ENCODE peak calls at places on chromosomes 7 and 10, in eight cellular contexts. R, B, X, J, T, P, V and O are unnamed samples.

GRCh38 chr7:66626236-66626957 is 2.3 kb upstream of the KCTD7 start:
- DNase-seq in T (no peak), B (no peak), R (no peak), X (no peak), P (peak; percentile 61), J (peak; percentile 74), V (no peak), O (no peak)

GRCh38 chr10:15737635-15738034 is 17.9 kb upstream of the ITGA8 start:
- DNase-seq in J (no peak), R (no peak), X (no peak), P (peak; percentile 10), T (no peak), B (no peak), V (no peak), O (no peak)

GRCh38 chr10:86653379-86653778 is 968 bp upstream of the OPN4 start:
- DNase-seq in P (no peak), X (no peak), T (no peak), V (no peak), B (no peak), J (no peak), R (peak; percentile 9), O (no peak)

GRCh38 chr10:17586741-17587720 is 30.1 kb downstream of the HACD1 start:
- DNase-seq in P (peak; percentile 27), X (peak; percentile 14), B (no peak), R (no peak), V (peak; percentile 43), T (no peak), J (peak; percentile 4), O (peak; percentile 31)

GRCh38 chr10:36023939-36024338 is 381.8 kb upstream of the FZD8 start:
- DNase-seq in P (peak; percentile 97), X (peak; percentile 88), R (no peak), J (peak; percentile 77), V (peak; percentile 55), B (no peak), T (peak; percentile 54), O (peak; percentile 19)

GRCh38 chr7:1531263-1531978 is 919 bp downstream of the MAFK start:
- DNase-seq in X (no peak), R (peak; percentile 84), V (peak; percentile 24), P (no peak), B (peak; percentile 93), T (no peak), J (no peak), O (no peak)

GRCh38 chr7:12315049-12315448 is 88.6 kb downstream of the VWDE start:
- DNase-seq in X (no peak), P (no peak), B (no peak), V (peak; percentile 18), J (no peak), T (no peak), R (no peak), O (no peak)

GRCh38 chr10:60901561-60902235 is 42.3 kb downstream of the RHOBTB1 start:
- DNase-seq in J (no peak), V (no peak), R (no peak), B (peak; percentile 83), T (no peak), X (no peak), P (no peak), O (no peak)

GRCh38 chr10:10053051-10053450 is 964.6 kb upstream of the CELF2 start:
- DNase-seq in T (no peak), X (no peak), V (peak; percentile 13), B (no peak), P (no peak), J (no peak), R (no peak), O (no peak)

GRCh38 chr7:117659453-117660086 is 179.7 kb downstream of the CFTR start:
- DNase-seq in T (no peak), B (no peak), P (no peak), X (peak; percentile 53), J (peak; percentile 50), V (peak; percentile 57), R (no peak), O (no peak)

GRCh38 chr10:45000138-45000763 is 472 bp upstream of the ZNF22 start:
- DNase-seq in P (peak; percentile 54), R (peak; percentile 90), J (peak; percentile 95), T (no peak), V (peak; percentile 51), B (no peak), X (peak; percentile 73), O (no peak)

GRCh38 chr10:76576276-76576962 is 1061.2 kb downstream of the KCNMA1 start:
- DNase-seq in V (peak; percentile 88), P (no peak), J (peak; percentile 51), T (peak; percentile 72), R (no peak), X (peak; percentile 60), B (no peak), O (no peak)

GRCh38 chr7:102472126-102473041 is 6.3 kb downstream of the POLR2J start:
- DNase-seq in P (no peak), V (no peak), T (no peak), B (peak; percentile 78), J (no peak), R (peak; percentile 73), X (no peak), O (no peak)

GRCh38 chr10:46547881-46548780 is 8.3 kb downstream of the GPRIN2 start:
- DNase-seq in T (no peak), J (no peak), P (no peak), V (peak; percentile 38), X (no peak), B (peak; percentile 70), R (peak; percentile 75), O (no peak)

GRCh38 chr7:102122026-102122425 is 164.6 kb upstream of the SH2B2 start:
- DNase-seq in R (no peak), B (no peak), J (peak; percentile 61), X (no peak), T (no peak), V (peak; percentile 63), P (no peak), O (peak; percentile 19)

DNA sequence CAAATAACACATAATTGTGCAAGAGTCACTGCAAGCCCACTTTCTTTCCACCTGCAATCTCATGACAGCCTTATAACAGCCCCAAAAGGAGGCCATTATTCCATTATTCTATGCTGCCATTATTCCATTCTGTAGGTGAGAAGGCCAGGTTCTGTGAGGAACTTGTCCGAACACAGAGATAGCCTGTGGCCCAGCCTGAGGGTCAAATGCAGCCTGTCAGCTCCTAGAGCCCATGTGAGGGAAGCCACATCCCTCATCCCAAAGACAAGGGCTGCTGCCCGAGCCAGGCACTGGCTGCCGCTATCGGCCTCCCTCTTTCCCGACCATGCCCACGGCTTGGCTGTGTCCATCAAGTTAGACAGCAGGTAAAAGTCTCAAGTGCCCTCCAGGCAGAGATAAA is 24.1 kb upstream of the C10orf71 start:
- DNase-seq in T (no peak), V (no peak), X (no peak), P (no peak), B (no peak), R (no peak), J (no peak), O (no peak)
- H3K4me3 ChIP-seq in T (no peak overlapping the region), V (no peak overlapping the region), X (no peak overlapping the region), P (no peak overlapping the region), B (no peak overlapping the region), R (no peak overlapping the region), J (no peak overlapping the region), O (no peak overlapping the region)

GRCh38 chr10:104641150-104642000 is at the start of gene SORCS3:
- DNase-seq in V (peak; percentile 7), X (no peak), B (no peak), J (no peak), T (no peak), R (no peak), P (peak; percentile 51), O (no peak)

GRCh38 chr10:104640339-104641149 is 546 bp upstream of the SORCS3 start:
- DNase-seq in B (no peak), R (no peak), P (peak; percentile 21), V (no peak), J (no peak), X (no peak), T (no peak), O (no peak)

GRCh38 chr10:104642001-104642270 is 846 bp downstream of the SORCS3 start:
- DNase-seq in T (no peak), R (no peak), V (no peak), X (no peak), P (peak; percentile 22), J (no peak), B (no peak), O (no peak)

GRCh38 chr10:104638861-104639594 is 2.1 kb upstream of the SORCS3 start:
- DNase-seq in X (no peak), R (no peak), P (peak; percentile 77), B (peak; percentile 61), J (no peak), V (no peak), T (no peak), O (no peak)

DNA sequence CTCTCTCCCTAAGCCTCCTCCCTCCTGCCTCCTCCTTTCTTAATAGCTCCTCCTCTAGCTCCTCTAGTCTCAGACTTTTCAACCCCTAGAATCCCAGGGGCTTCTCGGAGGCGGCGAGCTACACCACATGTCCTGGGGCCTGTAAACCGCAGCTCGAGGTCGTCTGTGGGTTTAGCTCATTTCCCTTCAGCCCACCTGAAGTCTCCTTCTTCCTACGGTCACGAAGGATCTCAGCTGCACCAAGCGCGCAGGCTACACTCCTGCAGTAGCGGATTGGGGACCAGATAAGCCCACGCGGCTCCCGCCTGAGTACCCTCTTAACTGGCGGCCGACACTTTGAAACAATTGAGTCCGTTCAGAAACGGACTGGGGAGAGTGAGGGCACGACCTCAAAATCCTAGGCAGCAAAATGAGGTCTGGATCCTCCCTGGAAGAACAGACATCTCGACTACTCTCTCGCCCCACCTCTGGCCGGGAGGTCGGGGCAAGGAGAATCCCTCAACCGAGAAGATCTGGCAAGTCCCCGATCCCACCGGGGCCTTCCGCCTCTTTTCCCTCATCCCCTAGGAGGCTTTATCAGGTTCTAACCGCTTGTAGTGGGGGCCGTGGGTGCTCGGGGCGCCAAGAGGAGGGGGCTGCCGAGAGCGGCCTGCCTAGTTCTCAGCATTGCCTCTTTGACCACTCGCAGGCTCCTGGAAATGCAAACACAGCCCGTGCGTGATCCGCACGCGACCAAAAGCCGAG is 1.3 kb upstream of the SORCS3 start:
- DNase-seq in X (no peak), R (no peak), P (peak; percentile 82), B (no peak), T (no peak), J (peak; percentile 9), V (no peak), O (no peak)
- H3K4me3 ChIP-seq in X (no peak overlapping the region), R (no peak overlapping the region), P (peak overlapping the region; percentile 13), B (no peak overlapping the region), T (no peak overlapping the region), J (peak overlapping the region; percentile 9), V (no peak overlapping the region), O (no peak overlapping the region)

GRCh38 chr7:24877790-24878311 is 102.1 kb downstream of the OSBPL3 start:
- DNase-seq in J (peak; percentile 39), T (no peak), X (no peak), P (no peak), B (no peak), R (no peak), V (peak; percentile 79), O (no peak)
- H3K4me3 ChIP-seq in J (no peak overlapping the region), T (no peak overlapping the region), X (no peak overlapping the region), P (no peak overlapping the region), B (no peak overlapping the region), R (no peak overlapping the region), V (no peak overlapping the region), O (no peak overlapping the region)

GRCh38 chr10:79402951-79403350 is 42.5 kb downstream of the ZCCHC24 start:
- DNase-seq in V (no peak), J (no peak), T (no peak), B (peak; percentile 47), X (no peak), R (peak; percentile 14), P (no peak), O (no peak)
- H3K4me3 ChIP-seq in V (no peak overlapping the region), J (no peak overlapping the region), T (no peak overlapping the region), B (no peak overlapping the region), X (no peak overlapping the region), R (no peak overlapping the region), P (no peak overlapping the region), O (no peak overlapping the region)

GRCh38 chr7:30904566-30904965 is 7.1 kb upstream of the AQP1 start:
- DNase-seq in V (no peak), J (no peak), X (no peak), P (no peak), R (no peak), T (no peak), B (no peak), O (no peak)
- H3K4me3 ChIP-seq in V (no peak overlapping the region), J (no peak overlapping the region), X (no peak overlapping the region), P (no peak overlapping the region), R (no peak overlapping the region), T (no peak overlapping the region), B (no peak overlapping the region), O (no peak overlapping the region)